ENCODE peak calls at places on chromosomes 1 and 21, in seven cellular contexts. F, N, Y, B, M, U and K are unnamed samples.

GRCh38 chr1:198220428-198220827 is 63.6 kb downstream of the NEK7 start:
- DNase-seq in F (no peak), N (no peak), Y (no peak), B (no peak), M (peak), U (peak), K (peak)

GRCh38 chr21:34020934-34021553 is 52.3 kb upstream of the MRPS6 start:
- DNase-seq in F (no peak), N (no peak), Y (no peak), B (no peak), M (no peak), U (no peak), K (no peak)

GRCh38 chr1:22139817-22140216 is 3.1 kb downstream of the WNT4 start:
- DNase-seq in F (no peak), N (peak), Y (no peak), B (no peak), M (no peak), U (no peak), K (no peak)

GRCh38 chr1:146012703-146013565 is 8.6 kb downstream of the HJV start:
- DNase-seq in F (no peak), N (no peak), Y (peak), B (peak), M (peak), U (peak), K (peak)

GRCh38 chr1:55131801-55132200 is 83.4 kb downstream of the USP24 start:
- DNase-seq in F (no peak), N (no peak), Y (peak), B (no peak), M (peak), U (peak), K (peak)

GRCh38 chr1:117562581-117563491 is 43.0 kb upstream of the TENT5C start:
- DNase-seq in F (no peak), N (no peak), Y (no peak), B (no peak), M (peak), U (no peak), K (no peak)

GRCh38 chr1:92483442-92484170 is 3.1 kb downstream of the GFI1 start:
- DNase-seq in F (no peak), N (peak), Y (no peak), B (peak), M (peak), U (no peak), K (no peak)

GRCh38 chr21:34205811-34206635 is 132.6 kb downstream of the MRPS6 start:
- DNase-seq in F (no peak), N (no peak), Y (no peak), B (peak), M (peak), U (peak), K (no peak)

GRCh38 chr1:15036101-15036500 is 117.4 kb upstream of the TMEM51 start:
- DNase-seq in F (no peak), N (no peak), Y (no peak), B (no peak), M (no peak), U (no peak), K (no peak)

GRCh38 chr1:225825606-225826005 is 15.7 kb downstream of the EPHX1 start:
- DNase-seq in F (no peak), N (no peak), Y (no peak), B (no peak), M (no peak), U (no peak), K (no peak)

GRCh38 chr1:219517031-219517430 is 95.9 kb downstream of the ZC3H11B start:
- DNase-seq in F (no peak), N (no peak), Y (no peak), B (no peak), M (peak), U (no peak), K (no peak)

GRCh38 chr1:201543871-201544521 is 5.1 kb downstream of the NAV1 start:
- DNase-seq in F (no peak), N (no peak), Y (no peak), B (no peak), M (no peak), U (no peak), K (no peak)

GRCh38 chr1:201916649-201917249 is 28.1 kb downstream of the SHISA4 start:
- DNase-seq in F (peak), N (no peak), Y (peak), B (peak), M (peak), U (peak), K (peak)

GRCh38 chr1:166164995-166165660 is 1.7 kb downstream of the FAM78B start:
- DNase-seq in F (no peak), N (peak), Y (no peak), B (peak), M (no peak), U (peak), K (peak)

GRCh38 chr1:99587008-99587407 is 58.9 kb upstream of the PALMD start:
- DNase-seq in F (no peak), N (no peak), Y (no peak), B (no peak), M (no peak), U (no peak), K (no peak)

GRCh38 chr21:33395866-33396265 is 7.3 kb upstream of the IFNGR2 start:
- DNase-seq in F (no peak), N (no peak), Y (no peak), B (no peak), M (no peak), U (peak), K (peak)

GRCh38 chr1:55707196-55707595 is 492.0 kb upstream of the USP24 start:
- DNase-seq in F (no peak), N (no peak), Y (no peak), B (no peak), M (no peak), U (no peak), K (no peak)

GRCh38 chr1:15242766-15243165 is 4.3 kb upstream of the FHAD1 start:
- DNase-seq in F (no peak), N (no peak), Y (no peak), B (no peak), M (no peak), U (no peak), K (no peak)

GRCh38 chr1:14924012-14924452 is 229.5 kb upstream of the TMEM51 start:
- DNase-seq in F (no peak), N (peak), Y (no peak), B (peak), M (peak), U (peak), K (peak)

GRCh38 chr1:27526569-27527222 is 36.7 kb upstream of the WASF2 start:
- DNase-seq in F (no peak), N (no peak), Y (no peak), B (no peak), M (no peak), U (no peak), K (no peak)

GRCh38 chr1:1143636-1144035 is 27.7 kb upstream of the C1orf159 start:
- DNase-seq in F (no peak), N (no peak), Y (no peak), B (no peak), M (no peak), U (no peak), K (no peak)

GRCh38 chr1:168762473-168762872 is 33.5 kb upstream of the DPT start:
- DNase-seq in F (no peak), N (no peak), Y (no peak), B (no peak), M (no peak), U (no peak), K (no peak)

GRCh38 chr1:234309598-234310459 is 63.4 kb upstream of the COA6 start:
- DNase-seq in F (no peak), N (peak), Y (no peak), B (peak), M (peak), U (peak), K (peak)

GRCh38 chr1:178552856-178553255 is 39.9 kb downstream of the TEX35 start:
- DNase-seq in F (peak), N (no peak), Y (no peak), B (no peak), M (no peak), U (no peak), K (no peak)

GRCh38 chr1:68011786-68012375 is 38.5 kb downstream of the DIRAS3 start:
- DNase-seq in F (no peak), N (no peak), Y (no peak), B (no peak), M (no peak), U (no peak), K (no peak)

GRCh38 chr1:181849071-181849470 is 212.4 kb downstream of the ZNF648 start:
- DNase-seq in F (no peak), N (no peak), Y (no peak), B (no peak), M (no peak), U (no peak), K (no peak)

GRCh38 chr1:44038876-44039657 is 7.8 kb upstream of the SLC6A9 start:
- DNase-seq in F (no peak), N (no peak), Y (no peak), B (no peak), M (peak), U (no peak), K (no peak)

GRCh38 chr1:17277511-17278159 is 28.7 kb downstream of the PADI3 start:
- DNase-seq in F (no peak), N (no peak), Y (no peak), B (no peak), M (no peak), U (no peak), K (no peak)

GRCh38 chr1:17273096-17273495 is 24.2 kb downstream of the PADI3 start:
- DNase-seq in F (no peak), N (no peak), Y (no peak), B (no peak), M (no peak), U (no peak), K (no peak)

GRCh38 chr1:17279001-17279830 is 28.8 kb upstream of the PADI4 start:
- DNase-seq in F (no peak), N (no peak), Y (no peak), B (no peak), M (no peak), U (no peak), K (no peak)

GRCh38 chr1:17274186-17275170 is 25.6 kb downstream of the PADI3 start:
- DNase-seq in F (no peak), N (peak), Y (no peak), B (no peak), M (peak), U (peak), K (peak)

GRCh38 chr1:17276568-17276967 is 27.7 kb downstream of the PADI3 start:
- DNase-seq in F (no peak), N (peak), Y (no peak), B (no peak), M (peak), U (no peak), K (peak)
- TF ChIP-seq CTCF in F (no peak), N (no peak), Y (no peak), B (no peak), M (peak), U (no peak), K (no peak)

GRCh38 chr1:224727351-224727750 is 111.2 kb downstream of the CNIH3 start:
- DNase-seq in F (no peak), N (no peak), Y (no peak), B (no peak), M (no peak), U (no peak), K (no peak)
- H3K4me3 ChIP-seq in F (no peak), N (no peak), Y (no peak), B (no peak), M (no peak), U (no peak), K (no peak)

GRCh38 chr1:4312024-4312423 is 342.4 kb upstream of the AJAP1 start:
- DNase-seq in F (no peak), N (no peak), Y (no peak), B (no peak), M (no peak), U (no peak), K (no peak)
- TF ChIP-seq CTCF in F (no peak), N (no peak), Y (no peak), B (no peak), M (no peak), U (no peak), K (no peak)

DNA sequence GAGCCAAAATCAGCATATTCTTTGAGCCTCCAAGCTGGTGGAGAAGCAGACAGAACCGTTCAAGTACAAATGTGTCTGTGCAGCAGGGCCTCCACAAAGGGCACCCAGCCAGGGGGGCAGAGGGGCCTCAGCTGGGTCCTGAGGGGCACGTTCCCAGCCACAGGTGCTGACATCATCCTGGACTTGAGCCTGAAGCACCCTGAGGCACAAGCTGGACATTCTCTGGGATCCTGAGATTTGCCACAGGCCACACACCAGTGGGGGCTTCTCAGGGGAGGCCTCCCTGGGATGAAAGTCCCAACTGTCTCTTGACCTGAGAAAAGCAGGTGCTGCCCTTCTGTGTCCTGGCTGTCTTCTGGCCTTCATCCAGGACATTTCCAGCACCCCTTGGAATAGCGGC is 350.4 kb upstream of the VAMP3 start:
- DNase-seq in F (peak), N (no peak), Y (no peak), B (no peak), M (no peak), U (no peak), K (no peak)
- H3K4me3 ChIP-seq in F (no peak), N (no peak), Y (no peak), B (no peak), M (no peak), U (no peak), K (no peak)

GRCh38 chr1:235327559-235328270 is at the start of gene ARID4B:
- DNase-seq in F (no peak), N (peak), Y (no peak), B (no peak), M (no peak), U (no peak), K (no peak)

GRCh38 chr1:235330918-235331285 is 2.5 kb downstream of the GGPS1 start:
- DNase-seq in F (no peak), N (no peak), Y (no peak), B (no peak), M (no peak), U (no peak), K (no peak)

GRCh38 chr1:235329139-235329808 is 904 bp downstream of the GGPS1 start:
- DNase-seq in F (peak), N (peak), Y (no peak), B (peak), M (peak), U (no peak), K (no peak)

GRCh38 chr1:235326719-235327558 is 1.0 kb downstream of the ARID4B start:
- DNase-seq in F (peak), N (peak), Y (no peak), B (peak), M (peak), U (no peak), K (no peak)

GRCh38 chr1:235328271-235329138 is at the start of gene GGPS1:
- DNase-seq in F (peak), N (peak), Y (peak), B (peak), M (peak), U (peak), K (peak)
- TF ChIP-seq CTCF in F (no peak), N (no peak), Y (peak), B (no peak), M (no peak), U (no peak), K (peak)

DNA sequence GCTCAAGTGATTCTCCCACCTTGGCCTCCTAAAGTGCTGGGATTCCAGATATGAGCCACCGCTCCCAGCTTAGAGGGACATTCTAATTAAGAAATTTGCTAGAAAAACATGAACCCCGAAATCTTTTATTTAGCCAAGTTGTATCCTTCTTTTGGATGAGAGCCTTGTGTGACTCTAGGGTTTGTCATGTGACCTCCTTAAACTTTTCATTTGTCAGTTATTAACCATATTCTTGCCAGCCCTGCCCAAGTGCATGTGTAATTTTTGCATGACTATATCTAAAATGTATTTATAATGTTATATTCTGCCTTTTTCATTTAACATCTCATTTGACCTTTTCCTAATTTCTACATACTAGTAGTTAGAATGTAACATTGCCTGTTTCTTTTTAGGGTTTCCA is 1.9 kb downstream of the UTP25 start:
- DNase-seq in F (no peak), N (no peak), Y (no peak), B (no peak), M (peak), U (no peak), K (no peak)
- H3K4me3 ChIP-seq in F (no peak), N (no peak), Y (no peak), B (no peak), M (peak), U (peak), K (no peak)

GRCh38 chr1:30760596-30761311 is 3.2 kb upstream of the LAPTM5 start:
- DNase-seq in F (no peak), N (no peak), Y (no peak), B (no peak), M (no peak), U (no peak), K (no peak)
- TF ChIP-seq CTCF in F (no peak), N (no peak), Y (no peak), B (no peak), M (no peak), U (no peak), K (no peak)